ENCODE peak calls at places on chromosomes 3 and 15, in five cellular contexts. W, G, N, Q and S are unnamed samples.

GRCh38 chr3:137692803-137693431 is 71.2 kb upstream of the SOX14 start:
- DNase-seq in W (no peak), G (peak), N (no peak), Q (peak), S (no peak)

GRCh38 chr3:780505-780904 is 312.3 kb upstream of the CNTN6 start:
- DNase-seq in W (no peak), G (no peak), N (no peak), Q (no peak), S (no peak)

GRCh38 chr3:8239095-8239494 is 262.5 kb upstream of the LMCD1 start:
- DNase-seq in W (no peak), G (no peak), N (no peak), Q (no peak), S (no peak)

GRCh38 chr3:164208026-164208425 is 870.3 kb downstream of the SI start:
- DNase-seq in W (no peak), G (no peak), N (no peak), Q (no peak), S (no peak)

GRCh38 chr3:3552741-3553140 is 246.5 kb upstream of the LRRN1 start:
- DNase-seq in W (no peak), G (no peak), N (no peak), Q (no peak), S (no peak)

GRCh38 chr3:57158813-57159678 is 6.1 kb downstream of the IL17RD start:
- DNase-seq in W (no peak), G (no peak), N (no peak), Q (peak), S (no peak)

GRCh38 chr3:49799761-49800160 is at the start of gene CDHR4:
- DNase-seq in W (no peak), G (no peak), N (no peak), Q (peak), S (peak)

GRCh38 chr3:37945803-37946530 is 44.6 kb upstream of the VILL start:
- DNase-seq in W (no peak), G (no peak), N (no peak), Q (peak), S (peak)

GRCh38 chr3:48885753-48886152 is 12.9 kb downstream of the SLC25A20 start:
- DNase-seq in W (no peak), G (no peak), N (no peak), Q (no peak), S (no peak)

GRCh38 chr3:44887101-44887500 is 12.7 kb downstream of the TGM4 start:
- DNase-seq in W (no peak), G (no peak), N (no peak), Q (no peak), S (no peak)

GRCh38 chr3:36451816-36452215 is 71.5 kb downstream of the STAC start:
- DNase-seq in W (no peak), G (no peak), N (no peak), Q (no peak), S (no peak)

GRCh38 chr15:74748322-74748946 is at the start of gene CYP1A2:
- DNase-seq in W (no peak), G (no peak), N (no peak), Q (no peak), S (no peak)

GRCh38 chr15:62812515-62812835 is 230.1 kb upstream of the TPM1 start:
- DNase-seq in W (no peak), G (no peak), N (no peak), Q (no peak), S (no peak)

GRCh38 chr3:81425198-81425868 is 336.1 kb downstream of the GBE1 start:
- DNase-seq in W (no peak), G (no peak), N (no peak), Q (peak), S (peak)

GRCh38 chr3:53841296-53841695 is 4.9 kb downstream of the CHDH start:
- DNase-seq in W (no peak), G (no peak), N (peak), Q (no peak), S (no peak)

GRCh38 chr15:96171842-96172241 is 158.7 kb upstream of the NR2F2 start:
- DNase-seq in W (no peak), G (no peak), N (no peak), Q (no peak), S (no peak)

GRCh38 chr3:57757642-57758297 is 1.7 kb downstream of the SLMAP start:
- DNase-seq in W (no peak), G (peak), N (no peak), Q (peak), S (no peak)

GRCh38 chr3:146382386-146382785 is 87.0 kb downstream of the PLSCR2 start:
- DNase-seq in W (no peak), G (no peak), N (no peak), Q (peak), S (no peak)

GRCh38 chr15:58213587-58214360 is 75.6 kb downstream of the AQP9 start:
- DNase-seq in W (no peak), G (no peak), N (no peak), Q (no peak), S (peak)

GRCh38 chr3:185353823-185354614 is 8.9 kb upstream of the MAP3K13 start:
- DNase-seq in W (peak), G (peak), N (peak), Q (peak), S (peak)

GRCh38 chr3:52091566-52092290 is 35.4 kb upstream of the DUSP7 start:
- DNase-seq in W (peak), G (peak), N (no peak), Q (no peak), S (peak)

GRCh38 chr3:144482876-144483275 is 511.3 kb downstream of the DIPK2A start:
- DNase-seq in W (no peak), G (no peak), N (no peak), Q (no peak), S (no peak)

GRCh38 chr3:153172796-153173757 is 11.1 kb downstream of the RAP2B start:
- DNase-seq in W (no peak), G (no peak), N (no peak), Q (no peak), S (no peak)

GRCh38 chr15:90829942-90830440 is 38.4 kb upstream of the FURIN start:
- DNase-seq in W (no peak), G (no peak), N (peak), Q (no peak), S (no peak)

GRCh38 chr15:77347197-77347596 is 72.7 kb downstream of the PEAK1 start:
- DNase-seq in W (no peak), G (no peak), N (no peak), Q (no peak), S (no peak)

GRCh38 chr15:40582726-40583246 is 11.3 kb upstream of the KNL1 start:
- DNase-seq in W (no peak), G (no peak), N (no peak), Q (peak), S (no peak)

GRCh38 chr3:43191116-43191515 is 85.2 kb upstream of the POMGNT2 start:
- DNase-seq in W (no peak), G (no peak), N (no peak), Q (peak), S (no peak)